ENCODE peak calls at places on chromosomes 7 and 10, in seven cellular contexts. V is Karpas-422; T is cardiac muscle cell; X is bronchial epithelial cell; D is HS-5; J is activated naive CD4-positive, alpha-beta T cell; Z is skeletal muscle cell. G is an unnamed sample.

GRCh38 chr7:636396-636795 is 90.1 kb upstream of the DNAAF5 start:
- DNase-seq in V (no peak), T (peak; percentile 47), X (no peak), D (no peak), J (no peak), Z (no peak), G (peak; percentile 78)

GRCh38 chr7:146096994-146097393 is 19.6 kb upstream of the CNTNAP2 start:
- DNase-seq in V (peak; percentile 56), T (no peak), X (no peak), D (no peak), J (no peak), Z (no peak), G (no peak)

GRCh38 chr7:144086730-144087129 is 652 bp downstream of the OR2A12 start:
- DNase-seq in V (no peak), T (no peak), X (no peak), D (no peak), J (no peak), Z (no peak), G (no peak)

GRCh38 chr10:52314007-52314821 is at the start of gene DKK1:
- DNase-seq in V (no peak), T (peak; percentile 85), X (peak; percentile 73), D (peak; percentile 58), J (no peak), Z (no peak), G (no peak)

GRCh38 chr7:150514748-150515222 is at the start of gene GIMAP7:
- DNase-seq in V (no peak), T (no peak), X (no peak), D (no peak), J (peak; percentile 26), Z (no peak), G (no peak)

GRCh38 chr7:122415510-122415909 is 111.0 kb upstream of the FEZF1 start:
- DNase-seq in V (no peak), T (no peak), X (no peak), D (no peak), J (no peak), Z (no peak), G (no peak)

GRCh38 chr7:46301677-46302076 is 380.6 kb upstream of the IGFBP3 start:
- DNase-seq in V (no peak), T (peak; percentile 33), X (peak; percentile 58), D (no peak), J (no peak), Z (no peak), G (no peak)

GRCh38 chr7:70657532-70657931 is 474.4 kb upstream of the GALNT17 start:
- DNase-seq in V (no peak), T (no peak), X (no peak), D (no peak), J (no peak), Z (no peak), G (no peak)

GRCh38 chr10:44936314-44936975 is 23.2 kb upstream of the RASSF4 start:
- DNase-seq in V (no peak), T (no peak), X (no peak), D (no peak), J (no peak), Z (no peak), G (no peak)

GRCh38 chr7:121388950-121389349 is 7.2 kb downstream of the FAM3C start:
- DNase-seq in V (no peak), T (no peak), X (no peak), D (no peak), J (no peak), Z (no peak), G (no peak)

GRCh38 chr10:60305394-60305892 is 84.2 kb downstream of the ANK3 start:
- DNase-seq in V (no peak), T (peak; percentile 49), X (no peak), D (no peak), J (no peak), Z (no peak), G (no peak)

GRCh38 chr7:106216517-106217088 is 68.2 kb downstream of the NAMPT start:
- DNase-seq in V (no peak), T (peak; percentile 98), X (peak; percentile 98), D (peak; percentile 88), J (no peak), Z (peak; percentile 95), G (peak; percentile 18)

GRCh38 chr10:14578060-14578952 is 196.4 kb downstream of the FAM107B start:
- DNase-seq in V (no peak), T (peak; percentile 76), X (peak; percentile 69), D (no peak), J (no peak), Z (no peak), G (no peak)

GRCh38 chr10:89090760-89091455 is 100.3 kb downstream of the FAS start:
- DNase-seq in V (no peak), T (peak; percentile 64), X (no peak), D (no peak), J (no peak), Z (no peak), G (no peak)

GRCh38 chr7:11754123-11754522 is 77.9 kb downstream of the THSD7A start:
- DNase-seq in V (no peak), T (no peak), X (no peak), D (no peak), J (no peak), Z (no peak), G (no peak)

GRCh38 chr10:70321897-70322890 is 38.4 kb upstream of the NPFFR1 start:
- DNase-seq in V (no peak), T (no peak), X (no peak), D (no peak), J (no peak), Z (no peak), G (no peak)

GRCh38 chr7:149773446-149774236 is at the start of gene ZNF467:
- DNase-seq in V (no peak), T (peak; percentile 87), X (no peak), D (no peak), J (no peak), Z (no peak), G (no peak)

GRCh38 chr7:2870471-2870941 is 26.4 kb upstream of the GNA12 start:
- DNase-seq in V (no peak), T (peak; percentile 84), X (peak; percentile 76), D (no peak), J (no peak), Z (peak; percentile 34), G (no peak)

GRCh38 chr7:134532155-134533089 is 5.1 kb downstream of the AKR1B10 start:
- DNase-seq in V (no peak), T (no peak), X (peak; percentile 93), D (no peak), J (no peak), Z (no peak), G (no peak)

GRCh38 chr10:79242620-79243152 is 104.6 kb upstream of the PPIF start:
- DNase-seq in V (peak; percentile 96), T (peak; percentile 72), X (peak; percentile 62), D (peak; percentile 15), J (no peak), Z (peak; percentile 65), G (peak; percentile 74)

GRCh38 chr7:117834983-117835664 is 38.1 kb downstream of the CTTNBP2 start:
- DNase-seq in V (no peak), T (no peak), X (no peak), D (no peak), J (no peak), Z (no peak), G (no peak)

G was measured in frontal cortex.